ENCODE peak calls at places on chromosomes 13 and 19, in eight cellular contexts. F is pancreas, T is tibial nerve, E is body of pancreas, Y is foreskin keratinocyte, D is AG04450, H is A549, W is endothelial cell. G is an unnamed sample.

GRCh38 chr19:47758433-47758784 is 13.1 kb downstream of the NOP53 start:
- DNase-seq in F (no peak), T (no peak), E (no peak), Y (no peak), D (no peak), H (no peak), W (no peak), G (no peak)

GRCh38 chr13:38530492-38530891 is 156.4 kb upstream of the FREM2 start:
- DNase-seq in F (no peak), T (no peak), E (no peak), Y (peak), D (no peak), H (no peak), W (no peak), G (no peak)

GRCh38 chr19:43450545-43450997 is 14.8 kb downstream of the LYPD3 start:
- DNase-seq in F (no peak), T (no peak), E (peak), Y (peak), D (no peak), H (no peak), W (no peak), G (no peak)

GRCh38 chr13:95800455-95800854 is 123.5 kb downstream of the DNAJC3 start:
- DNase-seq in F (no peak), T (no peak), E (no peak), Y (no peak), D (no peak), H (no peak), W (no peak), G (no peak)

GRCh38 chr19:45414468-45414867 is 8.0 kb downstream of the POLR1G start:
- DNase-seq in F (no peak), T (no peak), E (no peak), Y (no peak), D (no peak), H (no peak), W (no peak), G (no peak)

GRCh38 chr13:76385606-76386005 is 500.6 kb downstream of the KCTD12 start:
- DNase-seq in F (no peak), T (no peak), E (no peak), Y (no peak), D (no peak), H (no peak), W (no peak), G (no peak)

GRCh38 chr13:59680429-59681024 is 483.2 kb downstream of the DIAPH3 start:
- DNase-seq in F (no peak), T (no peak), E (no peak), Y (peak), D (no peak), H (no peak), W (no peak), G (no peak)

GRCh38 chr19:56066152-56067023 is 54.7 kb downstream of the ZNF787 start:
- DNase-seq in F (peak), T (no peak), E (peak), Y (no peak), D (peak), H (peak), W (peak), G (peak)

GRCh38 chr13:48112896-48113525 is 18.1 kb upstream of the MED4 start:
- DNase-seq in F (no peak), T (no peak), E (no peak), Y (peak), D (no peak), H (no peak), W (no peak), G (no peak)

GRCh38 chr19:34269968-34270621 is 15.7 kb downstream of the GARRE1 start:
- DNase-seq in F (no peak), T (no peak), E (peak), Y (peak), D (no peak), H (no peak), W (peak), G (no peak)

GRCh38 chr13:87680298-87680697 is 9.1 kb downstream of the SLITRK5 start:
- DNase-seq in F (no peak), T (no peak), E (peak), Y (peak), D (no peak), H (no peak), W (peak), G (no peak)

GRCh38 chr13:102677122-102677521 is 17.7 kb downstream of the METTL21C start:
- DNase-seq in F (no peak), T (no peak), E (no peak), Y (no peak), D (no peak), H (no peak), W (no peak), G (no peak)

GRCh38 chr19:47232422-47233211 is 1.6 kb upstream of the BBC3 start:
- DNase-seq in F (no peak), T (no peak), E (peak), Y (peak), D (no peak), H (no peak), W (no peak), G (no peak)

GRCh38 chr19:46386996-46387712 is 26.2 kb downstream of the CCDC8 start:
- DNase-seq in F (no peak), T (no peak), E (no peak), Y (no peak), D (no peak), H (no peak), W (no peak), G (no peak)

GRCh38 chr13:56528040-56528760 is 612.5 kb upstream of the PRR20A start:
- DNase-seq in F (no peak), T (no peak), E (no peak), Y (no peak), D (no peak), H (no peak), W (no peak), G (no peak)

GRCh38 chr13:21426238-21426637 is 32.9 kb downstream of the ZDHHC20 start:
- DNase-seq in F (no peak), T (no peak), E (no peak), Y (no peak), D (no peak), H (no peak), W (no peak), G (no peak)

GRCh38 chr13:21420706-21421105 is 38.4 kb downstream of the ZDHHC20 start:
- DNase-seq in F (no peak), T (no peak), E (no peak), Y (peak), D (no peak), H (no peak), W (no peak), G (no peak)
- TF ChIP-seq CTCF in F (no peak), T (no peak), E (no peak), Y (no peak), D (no peak), H (no peak), W (no peak), G (no peak)

DNA sequence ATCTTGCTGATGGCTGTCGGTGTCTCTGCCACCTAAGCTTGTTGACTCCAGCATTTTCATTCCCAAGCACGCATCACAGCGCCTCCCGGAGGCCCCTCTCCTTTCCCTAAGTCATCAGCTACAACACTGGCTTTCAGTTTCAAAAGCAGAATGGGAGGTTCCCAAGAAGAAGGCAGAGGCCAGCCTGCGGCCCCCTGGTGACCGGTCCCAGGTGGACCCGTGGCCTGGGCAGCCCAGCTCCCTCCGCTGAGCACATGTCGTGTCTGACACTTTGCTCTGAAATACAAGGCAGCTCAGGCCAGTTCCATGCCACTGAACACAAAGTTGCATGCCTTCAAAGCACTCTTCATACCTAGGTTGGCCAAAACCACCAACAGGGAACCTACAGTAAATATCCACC is 8.5 kb downstream of the MLLT1 start:
- DNase-seq in F (no peak), T (no peak), E (no peak), Y (no peak), D (no peak), H (no peak), W (no peak), G (no peak)
- TF ChIP-seq CTCF in F (no peak), T (no peak), E (no peak), Y (peak), D (peak), H (no peak), W (no peak), G (no peak)

GRCh38 chr13:21176195-21176981 is at the start of the genes MRPL57 and SKA3:
- DNase-seq in F (peak), T (peak), E (peak), Y (peak), D (peak), H (peak), W (peak), G (peak)
- TF ChIP-seq CTCF in F (no peak), T (no peak), E (no peak), Y (no peak), D (no peak), H (no peak), W (no peak), G (no peak)

GRCh38 chr13:108357228-108357627 is 87.7 kb downstream of the TNFSF13B start:
- DNase-seq in F (no peak), T (no peak), E (no peak), Y (no peak), D (no peak), H (no peak), W (no peak), G (no peak)

GRCh38 chr13:108349269-108349668 is 79.8 kb downstream of the TNFSF13B start:
- DNase-seq in F (no peak), T (no peak), E (no peak), Y (no peak), D (no peak), H (no peak), W (no peak), G (no peak)

DNA sequence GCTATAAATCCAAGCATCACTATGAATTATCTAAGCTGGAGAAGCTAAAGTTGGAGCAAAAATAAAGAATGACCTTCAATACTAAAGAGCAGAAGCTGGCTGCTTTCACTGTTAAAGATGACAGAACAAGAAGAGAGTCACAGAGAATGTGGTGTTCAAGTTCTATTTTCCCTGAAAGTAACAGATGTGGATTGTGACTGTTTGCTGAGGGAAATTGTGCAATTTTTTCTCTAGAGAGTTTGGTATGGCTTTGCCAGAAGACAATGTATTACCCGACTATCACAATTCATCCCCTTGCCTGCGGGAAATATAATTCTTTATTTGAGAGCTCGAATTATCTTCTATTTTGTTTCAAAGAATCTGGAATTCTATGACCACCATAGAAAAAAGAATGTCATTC is 83.1 kb downstream of the TNFSF13B start:
- DNase-seq in F (no peak), T (no peak), E (no peak), Y (no peak), D (no peak), H (no peak), W (no peak), G (no peak)
- TF ChIP-seq CTCF in F (no peak), T (no peak), E (no peak), Y (no peak), D (no peak), H (no peak), W (no peak), G (no peak)

G was measured in osteocyte.